ENCODE peak calls at places on chromosomes 4 and X, in five cellular contexts. One of them, this sample, is unnamed.

GRCh38 chr4:54495091-54495490 is 162.7 kb upstream of the KIT start:
- DNase-seq in stomach: no peak
- DNase-seq in fibroblast of mammary gland: no peak
- DNase-seq in SK-N-SH: no peak
- DNase-seq in right atrium auricular region: no peak
- DNase-seq in this sample: no peak

GRCh38 chr4:90127223-90127705 is at the start of gene CCSER1:
- DNase-seq in fibroblast of mammary gland: peak
- DNase-seq in SK-N-SH: peak
- DNase-seq in right atrium auricular region: peak
- DNase-seq in stomach: peak
- DNase-seq in this sample: no peak

GRCh38 chr4:1843852-1844251 is 12.1 kb downstream of the LETM1 start:
- DNase-seq in SK-N-SH: no peak
- DNase-seq in stomach: no peak
- DNase-seq in right atrium auricular region: peak
- DNase-seq in fibroblast of mammary gland: peak
- DNase-seq in this sample: peak

GRCh38 chr4:73447701-73448100 is 11.7 kb downstream of the AFP start:
- DNase-seq in right atrium auricular region: no peak
- DNase-seq in stomach: no peak
- DNase-seq in SK-N-SH: no peak
- DNase-seq in fibroblast of mammary gland: peak
- DNase-seq in this sample: no peak

GRCh38 chr4:126465341-126465740 is 1150.6 kb downstream of the FAT4 start:
- DNase-seq in right atrium auricular region: no peak
- DNase-seq in SK-N-SH: no peak
- DNase-seq in stomach: no peak
- DNase-seq in fibroblast of mammary gland: peak
- DNase-seq in this sample: no peak

GRCh38 chr4:11404431-11404830 is 24.3 kb downstream of the HS3ST1 start:
- DNase-seq in stomach: no peak
- DNase-seq in SK-N-SH: no peak
- DNase-seq in right atrium auricular region: no peak
- DNase-seq in fibroblast of mammary gland: no peak
- DNase-seq in this sample: no peak

GRCh38 chr4:76811604-76812412 is 86.1 kb downstream of the SOWAHB start:
- DNase-seq in stomach: no peak
- DNase-seq in fibroblast of mammary gland: peak
- DNase-seq in SK-N-SH: no peak
- DNase-seq in right atrium auricular region: no peak
- DNase-seq in this sample: peak

GRCh38 chr4:101464596-101464995 is 117.3 kb upstream of the PPP3CA start:
- DNase-seq in SK-N-SH: no peak
- DNase-seq in stomach: no peak
- DNase-seq in fibroblast of mammary gland: no peak
- DNase-seq in right atrium auricular region: no peak
- DNase-seq in this sample: no peak

GRCh38 chr4:10917475-10918103 is 233.0 kb upstream of the CLNK start:
- DNase-seq in right atrium auricular region: no peak
- DNase-seq in stomach: peak
- DNase-seq in SK-N-SH: no peak
- DNase-seq in fibroblast of mammary gland: peak
- DNase-seq in this sample: no peak

GRCh38 chrX:36947214-36947613 is 61.0 kb upstream of the FAM47C start:
- DNase-seq in stomach: no peak
- DNase-seq in SK-N-SH: no peak
- DNase-seq in right atrium auricular region: no peak
- DNase-seq in fibroblast of mammary gland: no peak
- DNase-seq in this sample: no peak

GRCh38 chr4:85243857-85244256 is 231.1 kb upstream of the ARHGAP24 start:
- DNase-seq in SK-N-SH: peak
- DNase-seq in fibroblast of mammary gland: peak
- DNase-seq in stomach: no peak
- DNase-seq in right atrium auricular region: no peak
- DNase-seq in this sample: no peak

GRCh38 chr4:89800527-89801103 is 36.3 kb downstream of the SNCA start:
- DNase-seq in SK-N-SH: no peak
- DNase-seq in stomach: no peak
- DNase-seq in right atrium auricular region: no peak
- DNase-seq in fibroblast of mammary gland: no peak
- DNase-seq in this sample: peak

GRCh38 chrX:86016189-86016588 is 31.2 kb downstream of the CHM start:
- DNase-seq in SK-N-SH: no peak
- DNase-seq in right atrium auricular region: no peak
- DNase-seq in fibroblast of mammary gland: no peak
- DNase-seq in stomach: no peak
- DNase-seq in this sample: no peak

GRCh38 chrX:23737413-23737812 is 5.7 kb downstream of the ACOT9 start:
- DNase-seq in fibroblast of mammary gland: peak
- DNase-seq in right atrium auricular region: no peak
- DNase-seq in stomach: no peak
- DNase-seq in SK-N-SH: no peak
- DNase-seq in this sample: no peak

GRCh38 chrX:13396887-13397286 is 77.0 kb upstream of the ATXN3L start:
- DNase-seq in right atrium auricular region: no peak
- DNase-seq in stomach: no peak
- DNase-seq in SK-N-SH: no peak
- DNase-seq in fibroblast of mammary gland: peak
- DNase-seq in this sample: no peak

GRCh38 chr4:18524667-18525066 is 503.1 kb upstream of the LCORL start:
- DNase-seq in fibroblast of mammary gland: no peak
- DNase-seq in SK-N-SH: no peak
- DNase-seq in stomach: peak
- DNase-seq in right atrium auricular region: no peak
- DNase-seq in this sample: no peak

GRCh38 chrX:100685284-100685996 is 41.4 kb downstream of the SRPX2 start:
- DNase-seq in fibroblast of mammary gland: peak
- DNase-seq in SK-N-SH: peak
- DNase-seq in stomach: peak
- DNase-seq in right atrium auricular region: peak
- DNase-seq in this sample: peak

GRCh38 chr4:102625232-102625930 is 124.2 kb downstream of the NFKB1 start:
- DNase-seq in right atrium auricular region: no peak
- DNase-seq in fibroblast of mammary gland: peak
- DNase-seq in stomach: peak
- DNase-seq in SK-N-SH: peak
- DNase-seq in this sample: no peak

GRCh38 chr4:20901851-20902250 is 201.6 kb downstream of the PACRGL start:
- DNase-seq in right atrium auricular region: no peak
- DNase-seq in stomach: no peak
- DNase-seq in fibroblast of mammary gland: peak
- DNase-seq in SK-N-SH: no peak
- DNase-seq in this sample: no peak

GRCh38 chr4:108336076-108336475 is 167.3 kb upstream of the LEF1 start:
- DNase-seq in right atrium auricular region: no peak
- DNase-seq in SK-N-SH: no peak
- DNase-seq in fibroblast of mammary gland: peak
- DNase-seq in stomach: no peak
- DNase-seq in this sample: peak

DNA sequence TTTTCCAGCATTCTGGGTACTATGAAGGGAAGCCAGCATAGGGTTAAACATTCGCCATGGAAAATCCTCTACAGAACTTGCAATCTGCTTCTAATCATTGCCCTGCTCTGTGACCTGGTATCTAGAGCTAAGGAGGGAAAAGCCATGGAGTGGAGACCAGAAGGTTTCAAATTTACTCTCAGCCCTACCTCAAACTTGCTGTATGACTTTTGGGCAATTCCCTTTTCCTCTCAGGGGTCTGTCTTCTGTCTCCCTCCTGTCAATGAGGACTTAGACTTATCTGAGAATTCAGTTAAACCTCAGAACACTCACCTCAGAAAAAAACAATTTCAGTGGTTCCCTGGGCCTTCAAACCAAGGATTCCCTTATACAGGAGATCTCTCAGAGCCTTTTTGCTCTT is 29.1 kb downstream of the ARHGEF9 start:
- DNase-seq in SK-N-SH: no peak
- DNase-seq in fibroblast of mammary gland: no peak
- DNase-seq in stomach: no peak
- DNase-seq in right atrium auricular region: no peak
- DNase-seq in this sample: no peak
- H3K4me3 ChIP-seq in SK-N-SH: no peak
- H3K4me3 ChIP-seq in fibroblast of mammary gland: no peak
- H3K4me3 ChIP-seq in stomach: peak
- H3K4me3 ChIP-seq in right atrium auricular region: no peak
- H3K4me3 ChIP-seq in this sample: peak

GRCh38 chr4:147782087-147782781 is 50.3 kb downstream of the ARHGAP10 start:
- DNase-seq in stomach: no peak
- DNase-seq in SK-N-SH: no peak
- DNase-seq in fibroblast of mammary gland: peak
- DNase-seq in right atrium auricular region: no peak
- DNase-seq in this sample: peak
- H3K4me3 ChIP-seq in stomach: no peak
- H3K4me3 ChIP-seq in SK-N-SH: no peak
- H3K4me3 ChIP-seq in fibroblast of mammary gland: no peak
- H3K4me3 ChIP-seq in right atrium auricular region: no peak
- H3K4me3 ChIP-seq in this sample: no peak

GRCh38 chrX:119990409-119990994 is 47.0 kb upstream of the NKAP start:
- DNase-seq in SK-N-SH: no peak
- DNase-seq in right atrium auricular region: no peak
- DNase-seq in stomach: no peak
- DNase-seq in fibroblast of mammary gland: no peak
- DNase-seq in this sample: no peak
- H3K4me3 ChIP-seq in SK-N-SH: no peak
- H3K4me3 ChIP-seq in right atrium auricular region: no peak
- H3K4me3 ChIP-seq in stomach: peak
- H3K4me3 ChIP-seq in fibroblast of mammary gland: no peak
- H3K4me3 ChIP-seq in this sample: peak

DNA sequence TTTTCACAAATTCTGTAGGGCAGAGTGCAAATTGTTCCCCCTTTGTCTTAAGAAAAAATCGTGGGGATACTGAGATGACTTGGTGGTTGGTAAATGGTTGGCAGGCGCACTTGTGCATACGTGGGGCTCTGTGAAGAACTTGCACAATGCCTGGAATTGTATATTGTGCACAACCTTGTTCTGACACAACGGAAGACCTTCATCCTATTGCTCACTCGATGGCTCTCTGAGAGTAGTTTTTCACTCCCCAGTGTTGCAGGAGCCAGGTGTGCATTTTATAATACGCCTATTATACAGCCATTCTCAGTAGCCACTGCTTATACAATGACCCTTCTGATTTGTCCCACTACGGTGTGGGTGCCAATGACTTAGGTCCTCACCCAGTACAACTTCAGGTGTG is 150.1 kb downstream of the SPRY1 start:
- DNase-seq in stomach: no peak
- DNase-seq in right atrium auricular region: no peak
- DNase-seq in fibroblast of mammary gland: no peak
- DNase-seq in SK-N-SH: no peak
- DNase-seq in this sample: no peak
- H3K4me3 ChIP-seq in stomach: peak
- H3K4me3 ChIP-seq in right atrium auricular region: no peak
- H3K4me3 ChIP-seq in fibroblast of mammary gland: no peak
- H3K4me3 ChIP-seq in SK-N-SH: no peak
- H3K4me3 ChIP-seq in this sample: no peak

GRCh38 chrX:150984164-150984824 is 1.2 kb downstream of the HMGB3 start:
- DNase-seq in fibroblast of mammary gland: no peak
- DNase-seq in right atrium auricular region: no peak
- DNase-seq in SK-N-SH: peak
- DNase-seq in stomach: no peak
- DNase-seq in this sample: no peak

GRCh38 chrX:150982786-150983525 is at the start of gene HMGB3:
- DNase-seq in fibroblast of mammary gland: peak
- DNase-seq in stomach: peak
- DNase-seq in right atrium auricular region: peak
- DNase-seq in SK-N-SH: peak
- DNase-seq in this sample: peak

GRCh38 chrX:150980711-150981110 is 2.4 kb upstream of the HMGB3 start:
- DNase-seq in fibroblast of mammary gland: no peak
- DNase-seq in stomach: no peak
- DNase-seq in right atrium auricular region: no peak
- DNase-seq in SK-N-SH: no peak
- DNase-seq in this sample: no peak

GRCh38 chrX:150983526-150984163 is 510 bp downstream of the HMGB3 start:
- DNase-seq in stomach: no peak
- DNase-seq in right atrium auricular region: no peak
- DNase-seq in SK-N-SH: peak
- DNase-seq in fibroblast of mammary gland: no peak
- DNase-seq in this sample: no peak

GRCh38 chrX:150982235-150982785 is 825 bp upstream of the HMGB3 start:
- DNase-seq in stomach: no peak
- DNase-seq in fibroblast of mammary gland: no peak
- DNase-seq in right atrium auricular region: no peak
- DNase-seq in SK-N-SH: no peak
- DNase-seq in this sample: no peak
- H3K4me3 ChIP-seq in stomach: peak
- H3K4me3 ChIP-seq in fibroblast of mammary gland: peak
- H3K4me3 ChIP-seq in right atrium auricular region: peak
- H3K4me3 ChIP-seq in SK-N-SH: peak
- H3K4me3 ChIP-seq in this sample: peak

GRCh38 chr4:47040828-47041227 is 9.5 kb downstream of the GABRB1 start:
- DNase-seq in right atrium auricular region: no peak
- DNase-seq in fibroblast of mammary gland: no peak
- DNase-seq in SK-N-SH: no peak
- DNase-seq in stomach: no peak
- DNase-seq in this sample: no peak
- H3K4me3 ChIP-seq in right atrium auricular region: no peak
- H3K4me3 ChIP-seq in fibroblast of mammary gland: no peak
- H3K4me3 ChIP-seq in SK-N-SH: no peak
- H3K4me3 ChIP-seq in stomach: no peak
- H3K4me3 ChIP-seq in this sample: no peak

DNA sequence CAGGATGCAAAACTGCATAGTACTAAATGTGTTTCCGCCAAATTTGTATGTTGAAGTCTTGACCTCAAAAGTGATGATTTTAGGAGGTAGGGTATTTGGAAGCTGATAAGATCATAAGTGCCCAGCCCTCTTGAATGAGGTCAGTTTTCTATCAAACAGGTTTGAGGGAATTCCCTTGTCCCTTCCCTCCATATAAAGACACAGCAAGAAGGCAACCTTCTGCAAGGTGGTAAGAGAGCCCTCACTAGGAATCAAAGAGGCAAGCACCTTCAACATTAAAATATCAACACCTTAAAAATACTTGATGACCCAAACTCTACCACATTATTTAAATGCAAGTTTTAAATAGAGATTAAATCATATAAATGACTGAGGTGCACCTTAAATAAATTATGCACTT is 288.6 kb downstream of the EPHA5 start:
- DNase-seq in stomach: no peak
- DNase-seq in right atrium auricular region: no peak
- DNase-seq in SK-N-SH: no peak
- DNase-seq in fibroblast of mammary gland: no peak
- DNase-seq in this sample: no peak
- H3K4me3 ChIP-seq in stomach: no peak
- H3K4me3 ChIP-seq in right atrium auricular region: no peak
- H3K4me3 ChIP-seq in SK-N-SH: no peak
- H3K4me3 ChIP-seq in fibroblast of mammary gland: no peak
- H3K4me3 ChIP-seq in this sample: no peak

This sample was measured in skeletal muscle cell.